ENCODE peak calls at places on chromosomes 4 and X, in five cellular contexts. H is NCI-H748 treated with DMSO at 0.1 percent for 48 hours; M is activated naive CD8-positive, alpha-beta T cell treated with anti-CD3 and anti-CD28 coated beads, Interleukin-2, amount 50 U/mL, for 24 hours; Q is fibroblast of lung; T is NCI-H2081. Z is an unnamed sample.
A peak's percentile ranks its signal among the peaks of the same experiment; 100 is the strongest.

GRCh38 chrX:16628954-16629595 is 20.9 kb upstream of the S100G start:
- DNase-seq in H (no peak), M (no peak), Q (no peak), T (no peak), Z (no peak)

GRCh38 chr4:89111833-89112563 is 665 bp downstream of the TIGD2 start:
- DNase-seq in H (no peak), M (no peak), Q (peak; percentile 97), T (peak; percentile 4), Z (no peak)

GRCh38 chr4:139558235-139559094 is 2.4 kb upstream of the SETD7 start:
- DNase-seq in H (no peak), M (no peak), Q (no peak), T (no peak), Z (no peak)

GRCh38 chrX:53071604-53072417 is 10.4 kb upstream of the TSPYL2 start:
- DNase-seq in H (peak; percentile 57), M (peak; percentile 55), Q (peak; percentile 63), T (peak; percentile 88), Z (peak; percentile 82)

GRCh38 chr4:54099959-54100606 is at the start of gene GSX2:
- DNase-seq in H (no peak), M (no peak), Q (no peak), T (no peak), Z (peak; percentile 20)

GRCh38 chr4:140805293-140805692 is 49.1 kb upstream of the TBC1D9 start:
- DNase-seq in H (no peak), M (no peak), Q (no peak), T (no peak), Z (no peak)

GRCh38 chrX:21959362-21960051 is 19.0 kb downstream of the SMS start:
- DNase-seq in H (no peak), M (no peak), Q (no peak), T (no peak), Z (no peak)

GRCh38 chr4:72397314-72397713 is 171.7 kb downstream of the ADAMTS3 start:
- DNase-seq in H (no peak), M (no peak), Q (peak; percentile 19), T (no peak), Z (no peak)

GRCh38 chr4:138488527-138488926 is 246.4 kb upstream of the SLC7A11 start:
- DNase-seq in H (no peak), M (no peak), Q (no peak), T (no peak), Z (no peak)

GRCh38 chr4:5940470-5941203 is 47.8 kb upstream of the CRMP1 start:
- DNase-seq in H (peak; percentile 79), M (no peak), Q (no peak), T (peak; percentile 96), Z (no peak)

GRCh38 chr4:17324431-17324830 is 187.5 kb downstream of the QDPR start:
- DNase-seq in H (no peak), M (peak; percentile 62), Q (peak; percentile 76), T (peak; percentile 36), Z (no peak)

GRCh38 chrX:116417968-116418367 is 18.4 kb upstream of the SLC6A14 start:
- DNase-seq in H (no peak), M (no peak), Q (no peak), T (no peak), Z (no peak)

GRCh38 chr4:166501941-166502382 is 628.9 kb downstream of the TLL1 start:
- DNase-seq in H (no peak), M (peak; percentile 1), Q (peak; percentile 8), T (no peak), Z (no peak)

GRCh38 chrX:16320765-16321355 is 153.6 kb downstream of the MAGEB17 start:
- DNase-seq in H (no peak), M (no peak), Q (peak; percentile 45), T (no peak), Z (no peak)

GRCh38 chrX:68721991-68722860 is 74.8 kb downstream of the STARD8 start:
- DNase-seq in H (no peak), M (no peak), Q (no peak), T (no peak), Z (no peak)

GRCh38 chrX:12979630-12980015 is 4.7 kb downstream of the TMSB4X start:
- DNase-seq in H (no peak), M (no peak), Q (no peak), T (no peak), Z (no peak)